ENCODE peak calls at places on chromosomes 6 and 20, in ten cellular contexts. O is SHP77; D is mesothelial cell of epicardium; A is H7; T is EL; Y is stimulated activated naive CD8-positive, alpha-beta T cell treated with anti-CD3 and anti-CD28 coated beads, Interleukin-15, Interleukin-2, amounts not matched to agents 100 U/mL and 50 U/mL, for 24 hours; W is neural crest cell; I is foreskin fibroblast; E is stimulated activated CD4-positive, alpha-beta T cell treated with anti-CD3 and anti-CD28 coated beads, Interleukin-1b, Interleukin-23, amount 100 ng/mL, for 1 hour; K is activated CD4-positive, alpha-beta T cell treated with anti-CD3 and anti-CD28 coated beads, Interleukin-2, amount 50 U/mL, for 1 hour. N is an unnamed sample.

GRCh38 chr6:85372915-85373270 is 77.0 kb upstream of the NT5E start:
- DNase-seq in O (no peak), D (no peak), A (no peak), T (no peak), Y (no peak), W (no peak), I (no peak), E (no peak), K (no peak), N (no peak)

GRCh38 chr6:35008858-35009257 is 119.8 kb downstream of the ANKS1A start:
- DNase-seq in O (no peak), D (no peak), A (no peak), T (no peak), Y (no peak), W (no peak), I (no peak), E (no peak), K (no peak), N (no peak)

GRCh38 chr6:139756381-139756780 is 381.9 kb upstream of the CITED2 start:
- DNase-seq in O (no peak), D (no peak), A (no peak), T (no peak), Y (no peak), W (no peak), I (no peak), E (no peak), K (no peak), N (no peak)

GRCh38 chr20:4509825-4510522 is 211.7 kb upstream of the PRND start:
- DNase-seq in O (no peak), D (no peak), A (no peak), T (peak; percentile 64), Y (no peak), W (no peak), I (peak; percentile 48), E (no peak), K (no peak), N (no peak)

GRCh38 chr6:168045706-168046620 is 33.0 kb downstream of the FRMD1 start:
- DNase-seq in O (no peak), D (no peak), A (peak; percentile 62), T (no peak), Y (no peak), W (no peak), I (no peak), E (no peak), K (no peak), N (no peak)

GRCh38 chr20:3744806-3745685 is 12.6 kb downstream of the HSPA12B start:
- DNase-seq in O (peak; percentile 26), D (peak; percentile 60), A (peak; percentile 99), T (no peak), Y (peak; percentile 76), W (peak; percentile 69), I (no peak), E (peak; percentile 53), K (peak; percentile 76), N (peak; percentile 79)

GRCh38 chr20:4813076-4813838 is 91.5 kb downstream of the PRND start:
- DNase-seq in O (no peak), D (no peak), A (no peak), T (no peak), Y (peak; percentile 46), W (no peak), I (no peak), E (no peak), K (peak; percentile 18), N (no peak)

GRCh38 chr20:49712918-49713778 is 530 bp downstream of the B4GALT5 start:
- DNase-seq in O (peak; percentile 42), D (peak; percentile 64), A (peak; percentile 78), T (peak; percentile 44), Y (peak; percentile 53), W (peak; percentile 7), I (no peak), E (no peak), K (peak; percentile 21), N (peak; percentile 54)

N was measured in glutamatergic neuron.